ENCODE peak calls at places on chromosome 7, in five cellular contexts. One of them, this sample, is unnamed.

GRCh38 chr7:17900464-17900863 is 39.8 kb downstream of the SNX13 start:
- DNase-seq in sigmoid colon: no peak
- DNase-seq in prostate gland: no peak
- DNase-seq in breast epithelium: no peak
- DNase-seq in GM23338: no peak
- DNase-seq in this sample: no peak

GRCh38 chr7:22858640-22859561 is 36.3 kb upstream of the TOMM7 start:
- DNase-seq in GM23338: no peak
- DNase-seq in breast epithelium: peak; percentile 67
- DNase-seq in sigmoid colon: no peak
- DNase-seq in prostate gland: no peak
- DNase-seq in this sample: no peak

GRCh38 chr7:148253629-148254028 is 336.9 kb upstream of the C7orf33 start:
- DNase-seq in sigmoid colon: no peak
- DNase-seq in GM23338: no peak
- DNase-seq in breast epithelium: no peak
- DNase-seq in prostate gland: no peak
- DNase-seq in this sample: no peak

GRCh38 chr7:10703981-10704380 is 269.7 kb upstream of the PHF14 start:
- DNase-seq in prostate gland: no peak
- DNase-seq in breast epithelium: no peak
- DNase-seq in sigmoid colon: no peak
- DNase-seq in GM23338: no peak
- DNase-seq in this sample: no peak

GRCh38 chr7:30032310-30033125 is 4.3 kb downstream of the PLEKHA8 start:
- DNase-seq in breast epithelium: no peak
- DNase-seq in sigmoid colon: no peak
- DNase-seq in GM23338: no peak
- DNase-seq in prostate gland: no peak
- DNase-seq in this sample: no peak

GRCh38 chr7:32658034-32658944 is 163.0 kb downstream of the AVL9 start:
- DNase-seq in GM23338: no peak
- DNase-seq in sigmoid colon: no peak
- DNase-seq in breast epithelium: no peak
- DNase-seq in prostate gland: no peak
- DNase-seq in this sample: peak; percentile 33

GRCh38 chr7:149670288-149670687 is 103.1 kb downstream of the ZNF467 start:
- DNase-seq in prostate gland: peak; percentile 53
- DNase-seq in breast epithelium: no peak
- DNase-seq in sigmoid colon: peak; percentile 87
- DNase-seq in GM23338: no peak
- DNase-seq in this sample: peak; percentile 16

GRCh38 chr7:53350241-53350640 is 314.8 kb downstream of the POM121L12 start:
- DNase-seq in sigmoid colon: no peak
- DNase-seq in breast epithelium: no peak
- DNase-seq in prostate gland: no peak
- DNase-seq in GM23338: peak; percentile 79
- DNase-seq in this sample: peak; percentile 27

GRCh38 chr7:31883761-31884164 is 186.4 kb downstream of the PDE1C start:
- DNase-seq in breast epithelium: no peak
- DNase-seq in GM23338: no peak
- DNase-seq in prostate gland: no peak
- DNase-seq in sigmoid colon: no peak
- DNase-seq in this sample: no peak

GRCh38 chr7:3866279-3866678 is 565.2 kb downstream of the SDK1 start:
- DNase-seq in GM23338: no peak
- DNase-seq in sigmoid colon: no peak
- DNase-seq in prostate gland: no peak
- DNase-seq in breast epithelium: no peak
- DNase-seq in this sample: no peak

GRCh38 chr7:3862774-3863173 is 561.7 kb downstream of the SDK1 start:
- DNase-seq in breast epithelium: no peak
- DNase-seq in sigmoid colon: no peak
- DNase-seq in GM23338: peak; percentile 38
- DNase-seq in prostate gland: no peak
- DNase-seq in this sample: no peak

GRCh38 chr7:3859436-3859835 is 558.4 kb downstream of the SDK1 start:
- DNase-seq in breast epithelium: no peak
- DNase-seq in prostate gland: no peak
- DNase-seq in sigmoid colon: no peak
- DNase-seq in GM23338: no peak
- DNase-seq in this sample: no peak

GRCh38 chr7:3861371-3861770 is 560.3 kb downstream of the SDK1 start:
- DNase-seq in sigmoid colon: no peak
- DNase-seq in breast epithelium: no peak
- DNase-seq in prostate gland: no peak
- DNase-seq in GM23338: no peak
- DNase-seq in this sample: no peak

DNA sequence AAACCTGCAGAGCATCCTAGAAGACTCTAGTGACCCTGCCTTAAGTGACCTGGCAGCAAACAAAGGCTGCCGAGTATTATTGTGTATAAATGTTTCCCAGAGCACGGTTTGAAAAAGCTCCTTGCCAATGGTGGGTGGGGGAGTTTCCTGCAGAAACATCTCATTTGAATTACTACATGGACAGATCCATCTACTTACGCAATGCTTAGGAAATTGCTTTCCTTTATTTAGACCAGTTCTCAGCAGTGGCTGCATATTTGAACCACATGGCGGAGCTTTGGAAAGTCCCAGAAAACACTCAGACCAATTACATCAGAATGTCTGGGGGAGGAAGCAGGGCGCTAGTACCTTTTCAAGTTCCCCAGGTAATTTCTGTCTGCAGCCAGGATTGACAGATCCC is 560.9 kb downstream of the SDK1 start:
- DNase-seq in GM23338: peak; percentile 33
- DNase-seq in sigmoid colon: peak; percentile 67
- DNase-seq in breast epithelium: peak; percentile 33
- DNase-seq in prostate gland: no peak
- DNase-seq in this sample: no peak
- TF ChIP-seq CTCF in GM23338: no peak
- TF ChIP-seq CTCF in sigmoid colon: no peak
- TF ChIP-seq CTCF in breast epithelium: no peak
- TF ChIP-seq CTCF in prostate gland: no peak
- TF ChIP-seq CTCF in this sample: no peak

GRCh38 chr7:41116337-41116736 is 586.6 kb downstream of the INHBA start:
- DNase-seq in GM23338: no peak
- DNase-seq in sigmoid colon: no peak
- DNase-seq in breast epithelium: no peak
- DNase-seq in prostate gland: no peak
- DNase-seq in this sample: no peak

GRCh38 chr7:41116817-41117216 is 586.1 kb downstream of the INHBA start:
- DNase-seq in sigmoid colon: no peak
- DNase-seq in GM23338: no peak
- DNase-seq in prostate gland: no peak
- DNase-seq in breast epithelium: no peak
- DNase-seq in this sample: no peak

GRCh38 chr7:41114166-41114565 is 588.7 kb downstream of the INHBA start:
- DNase-seq in GM23338: no peak
- DNase-seq in prostate gland: no peak
- DNase-seq in sigmoid colon: no peak
- DNase-seq in breast epithelium: no peak
- DNase-seq in this sample: no peak

GRCh38 chr7:41113663-41114062 is 589.2 kb downstream of the INHBA start:
- DNase-seq in breast epithelium: no peak
- DNase-seq in GM23338: no peak
- DNase-seq in sigmoid colon: no peak
- DNase-seq in prostate gland: no peak
- DNase-seq in this sample: no peak

GRCh38 chr7:41114691-41115090 is 588.2 kb downstream of the INHBA start:
- DNase-seq in sigmoid colon: no peak
- DNase-seq in breast epithelium: no peak
- DNase-seq in prostate gland: no peak
- DNase-seq in GM23338: no peak
- DNase-seq in this sample: no peak
- TF ChIP-seq POLR2AphosphoS5 in sigmoid colon: no peak
- TF ChIP-seq POLR2AphosphoS5 in breast epithelium: no peak
- TF ChIP-seq POLR2AphosphoS5 in prostate gland: peak; percentile 18
- TF ChIP-seq POLR2AphosphoS5 in GM23338: no peak
- TF ChIP-seq POLR2AphosphoS5 in this sample: no peak

DNA sequence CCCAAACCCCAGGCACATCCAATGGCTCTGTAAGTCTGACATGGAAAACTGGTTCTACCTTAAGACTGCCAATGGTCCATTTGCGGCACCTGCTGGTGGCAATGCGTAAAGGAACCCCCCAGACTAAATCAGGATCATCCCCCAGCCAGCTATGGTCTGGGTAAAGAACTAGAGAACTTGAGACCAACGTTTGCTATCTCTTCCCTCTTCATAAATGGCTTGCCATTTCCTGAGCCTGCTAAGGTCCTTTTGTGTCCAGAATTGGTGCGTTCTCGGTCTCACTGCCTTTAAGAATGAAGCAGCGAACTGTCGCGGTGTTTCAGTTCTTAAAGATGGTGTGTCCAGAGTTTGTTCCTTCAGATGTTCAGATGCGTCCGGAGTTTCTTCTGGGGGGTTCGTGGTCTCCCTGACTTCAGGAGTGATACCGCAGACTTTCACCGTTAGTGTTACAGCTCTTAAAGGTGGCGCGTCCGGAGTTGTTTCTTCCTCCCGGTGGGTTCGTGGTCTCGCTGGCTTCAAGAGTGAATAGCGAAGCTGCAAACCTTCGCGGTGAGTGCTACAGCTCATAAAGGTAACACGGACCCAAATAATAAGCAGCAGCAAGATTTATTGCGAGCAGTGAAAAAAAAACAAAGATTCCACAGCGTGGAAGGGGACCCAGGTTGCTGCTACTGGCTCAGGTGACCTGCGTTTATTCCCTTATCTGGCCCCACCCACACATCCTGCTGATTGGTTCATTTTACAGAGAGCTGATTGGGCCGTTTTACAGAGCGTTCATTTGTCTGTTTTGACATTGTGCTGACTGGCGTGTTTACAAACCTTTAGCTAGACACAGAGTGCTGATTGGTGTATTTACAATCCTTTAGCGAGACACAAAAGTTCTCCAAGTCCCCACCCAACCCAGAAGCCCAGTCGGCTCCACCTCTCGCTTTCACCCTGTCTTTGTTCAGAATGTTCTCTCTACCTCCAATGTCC is 95.4 kb downstream of the ELMO1 start:
- DNase-seq in GM23338: peak; percentile 67
- DNase-seq in prostate gland: no peak
- DNase-seq in breast epithelium: no peak
- DNase-seq in sigmoid colon: no peak
- DNase-seq in this sample: peak; percentile 41
- TF ChIP-seq CTCF in GM23338: peak; percentile 61
- TF ChIP-seq CTCF in prostate gland: no peak
- TF ChIP-seq CTCF in breast epithelium: no peak
- TF ChIP-seq CTCF in sigmoid colon: no peak
- TF ChIP-seq CTCF in this sample: peak; percentile 34

GRCh38 chr7:144659211-144659610 is 176.6 kb downstream of the TPK1 start:
- DNase-seq in prostate gland: no peak
- DNase-seq in GM23338: no peak
- DNase-seq in breast epithelium: no peak
- DNase-seq in sigmoid colon: no peak
- DNase-seq in this sample: no peak

GRCh38 chr7:144649120-144649519 is 186.7 kb downstream of the TPK1 start:
- DNase-seq in breast epithelium: no peak
- DNase-seq in sigmoid colon: no peak
- DNase-seq in prostate gland: no peak
- DNase-seq in GM23338: no peak
- DNase-seq in this sample: no peak

GRCh38 chr7:144656960-144657359 is 178.9 kb downstream of the TPK1 start:
- DNase-seq in GM23338: peak; percentile 30
- DNase-seq in sigmoid colon: no peak
- DNase-seq in breast epithelium: no peak
- DNase-seq in prostate gland: no peak
- DNase-seq in this sample: no peak

GRCh38 chr7:144650439-144650838 is 185.4 kb downstream of the TPK1 start:
- DNase-seq in prostate gland: no peak
- DNase-seq in GM23338: no peak
- DNase-seq in breast epithelium: no peak
- DNase-seq in sigmoid colon: no peak
- DNase-seq in this sample: no peak

DNA sequence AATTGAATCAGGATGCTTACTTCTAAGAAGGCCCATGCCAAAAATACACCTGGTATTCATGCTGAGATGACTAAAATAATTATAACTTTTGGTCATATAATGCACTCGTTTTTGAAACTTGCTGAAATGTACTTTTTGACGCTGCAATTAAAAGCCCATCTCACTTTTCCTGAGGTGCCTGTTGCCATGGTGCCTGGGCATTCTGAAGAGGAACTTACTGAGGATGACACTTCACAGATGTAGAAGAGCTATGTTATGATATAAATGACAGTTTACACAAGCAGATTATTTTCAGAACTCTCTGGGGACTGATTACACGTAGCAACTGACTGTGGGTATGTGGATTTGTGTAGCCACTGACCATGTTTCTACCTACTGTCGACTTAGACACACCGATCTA is 182.4 kb downstream of the TPK1 start:
- DNase-seq in prostate gland: no peak
- DNase-seq in breast epithelium: no peak
- DNase-seq in sigmoid colon: no peak
- DNase-seq in GM23338: no peak
- DNase-seq in this sample: no peak
- TF ChIP-seq POLR2AphosphoS5 in prostate gland: no peak
- TF ChIP-seq POLR2AphosphoS5 in breast epithelium: no peak
- TF ChIP-seq POLR2AphosphoS5 in sigmoid colon: no peak
- TF ChIP-seq POLR2AphosphoS5 in GM23338: no peak
- TF ChIP-seq POLR2AphosphoS5 in this sample: no peak

GRCh38 chr7:42222891-42223290 is 14.1 kb downstream of the GLI3 start:
- DNase-seq in breast epithelium: no peak
- DNase-seq in prostate gland: no peak
- DNase-seq in GM23338: peak; percentile 85
- DNase-seq in sigmoid colon: peak; percentile 80
- DNase-seq in this sample: peak; percentile 10

GRCh38 chr7:42226354-42226941 is 10.6 kb downstream of the GLI3 start:
- DNase-seq in breast epithelium: no peak
- DNase-seq in sigmoid colon: no peak
- DNase-seq in prostate gland: no peak
- DNase-seq in GM23338: no peak
- DNase-seq in this sample: no peak

GRCh38 chr7:42227523-42227922 is 9.5 kb downstream of the GLI3 start:
- DNase-seq in GM23338: peak; percentile 87
- DNase-seq in prostate gland: no peak
- DNase-seq in sigmoid colon: no peak
- DNase-seq in breast epithelium: peak; percentile 25
- DNase-seq in this sample: no peak

GRCh38 chr7:42222119-42222518 is 14.9 kb downstream of the GLI3 start:
- DNase-seq in sigmoid colon: no peak
- DNase-seq in GM23338: peak; percentile 85
- DNase-seq in prostate gland: no peak
- DNase-seq in breast epithelium: no peak
- DNase-seq in this sample: no peak

GRCh38 chr7:42224391-42225003 is 12.5 kb downstream of the GLI3 start:
- DNase-seq in sigmoid colon: no peak
- DNase-seq in breast epithelium: no peak
- DNase-seq in prostate gland: no peak
- DNase-seq in GM23338: peak; percentile 76
- DNase-seq in this sample: no peak
- TF ChIP-seq CTCF in sigmoid colon: no peak
- TF ChIP-seq CTCF in breast epithelium: no peak
- TF ChIP-seq CTCF in prostate gland: no peak
- TF ChIP-seq CTCF in GM23338: peak; percentile 69
- TF ChIP-seq CTCF in this sample: no peak

GRCh38 chr7:2353650-2354172 is 916 bp upstream of the EIF3B start:
- DNase-seq in GM23338: peak; percentile 89
- DNase-seq in prostate gland: peak; percentile 85
- DNase-seq in breast epithelium: peak; percentile 85
- DNase-seq in sigmoid colon: peak; percentile 94
- DNase-seq in this sample: peak; percentile 91
- TF ChIP-seq POLR2AphosphoS5 in GM23338: peak; percentile 93
- TF ChIP-seq POLR2AphosphoS5 in prostate gland: peak; percentile 69
- TF ChIP-seq POLR2AphosphoS5 in breast epithelium: peak; percentile 8
- TF ChIP-seq POLR2AphosphoS5 in sigmoid colon: peak; percentile 63
- TF ChIP-seq POLR2AphosphoS5 in this sample: peak; percentile 14

This sample was measured in transverse colon.